ENCODE peak calls at places on chromosomes 1 and 21, in ten cellular contexts. W is sigmoid colon, B is K562, D is transverse colon, U is A549, Y is ovary, M is suprapubic skin, I is HepG2, C is esophagus muscularis mucosa, H is upper lobe of left lung. L is an unnamed sample.

GRCh38 chr1:83508485-83509151 is 490.3 kb downstream of the TTLL7 start:
- DNase-seq in W (no peak), B (no peak), D (no peak), U (no peak), Y (no peak), M (no peak), I (no peak), C (peak), H (no peak), L (no peak)

GRCh38 chr1:220880726-220881506 is 1.7 kb downstream of the HLX start:
- DNase-seq in W (peak), B (no peak), D (peak), U (no peak), Y (peak), M (no peak), I (no peak), C (peak), H (peak), L (peak)

GRCh38 chr21:46550511-46550941 is 54.4 kb downstream of the S100B start:
- DNase-seq in W (peak), B (no peak), D (no peak), U (no peak), Y (no peak), M (no peak), I (no peak), C (peak), H (peak), L (no peak)

GRCh38 chr1:40939320-40940059 is 40.0 kb upstream of the CTPS1 start:
- DNase-seq in W (peak), B (peak), D (peak), U (no peak), Y (peak), M (peak), I (peak), C (no peak), H (peak), L (no peak)

GRCh38 chr1:203914292-203914691 is 52.9 kb downstream of the SNRPE start:
- DNase-seq in W (no peak), B (no peak), D (no peak), U (no peak), Y (no peak), M (no peak), I (peak), C (no peak), H (no peak), L (no peak)

GRCh38 chr1:184069675-184070074 is 18.1 kb downstream of the TSEN15 start:
- DNase-seq in W (no peak), B (no peak), D (no peak), U (no peak), Y (no peak), M (no peak), I (no peak), C (no peak), H (no peak), L (no peak)

GRCh38 chr1:72462506-72462905 is 180.2 kb upstream of the NEGR1 start:
- DNase-seq in W (no peak), B (no peak), D (no peak), U (no peak), Y (no peak), M (no peak), I (no peak), C (no peak), H (no peak), L (no peak)

GRCh38 chr1:116457944-116458343 is 84.9 kb downstream of the ATP1A1 start:
- DNase-seq in W (no peak), B (no peak), D (no peak), U (no peak), Y (no peak), M (no peak), I (no peak), C (peak), H (no peak), L (no peak)

GRCh38 chr1:155463865-155464264 is 98.7 kb downstream of the ASH1L start:
- DNase-seq in W (no peak), B (no peak), D (no peak), U (no peak), Y (no peak), M (no peak), I (no peak), C (no peak), H (no peak), L (no peak)

GRCh38 chr1:19153169-19153568 is 56.9 kb downstream of the UBR4 start:
- DNase-seq in W (no peak), B (no peak), D (no peak), U (no peak), Y (no peak), M (no peak), I (no peak), C (no peak), H (no peak), L (no peak)

GRCh38 chr1:220371324-220371723 is 99.1 kb upstream of the RAB3GAP2 start:
- DNase-seq in W (no peak), B (no peak), D (no peak), U (no peak), Y (no peak), M (no peak), I (no peak), C (peak), H (no peak), L (no peak)

GRCh38 chr21:46452719-46453118 is 6.0 kb upstream of the DIP2A start:
- DNase-seq in W (peak), B (no peak), D (peak), U (no peak), Y (no peak), M (peak), I (no peak), C (no peak), H (no peak), L (no peak)

GRCh38 chr1:59878370-59878769 is 48.2 kb downstream of the CYP2J2 start:
- DNase-seq in W (no peak), B (no peak), D (no peak), U (no peak), Y (no peak), M (no peak), I (no peak), C (no peak), H (no peak), L (no peak)

GRCh38 chr1:60622486-60622885 is 459.9 kb upstream of the NFIA start:
- DNase-seq in W (no peak), B (no peak), D (no peak), U (no peak), Y (no peak), M (no peak), I (no peak), C (no peak), H (no peak), L (no peak)

GRCh38 chr1:155136728-155137127 is 1.1 kb downstream of the SLC50A1 start:
- DNase-seq in W (no peak), B (peak), D (peak), U (no peak), Y (no peak), M (no peak), I (no peak), C (no peak), H (peak), L (no peak)

GRCh38 chr1:5509664-5510452 is 482.4 kb downstream of the NPHP4 start:
- DNase-seq in W (no peak), B (peak), D (peak), U (peak), Y (peak), M (peak), I (peak), C (no peak), H (peak), L (peak)

GRCh38 chr1:221839794-221840395 is 98.0 kb upstream of the DUSP10 start:
- DNase-seq in W (peak), B (no peak), D (peak), U (peak), Y (peak), M (peak), I (peak), C (no peak), H (peak), L (no peak)

GRCh38 chr1:52127181-52128175 is 14.4 kb upstream of the ZFYVE9 start:
- DNase-seq in W (no peak), B (no peak), D (peak), U (peak), Y (peak), M (no peak), I (peak), C (no peak), H (peak), L (peak)
- TF ChIP-seq EP300 in W (no peak), B (no peak), D (no peak), U (no peak), Y (no peak), M (no peak), I (no peak), C (no peak), H (no peak), L (no peak)

DNA sequence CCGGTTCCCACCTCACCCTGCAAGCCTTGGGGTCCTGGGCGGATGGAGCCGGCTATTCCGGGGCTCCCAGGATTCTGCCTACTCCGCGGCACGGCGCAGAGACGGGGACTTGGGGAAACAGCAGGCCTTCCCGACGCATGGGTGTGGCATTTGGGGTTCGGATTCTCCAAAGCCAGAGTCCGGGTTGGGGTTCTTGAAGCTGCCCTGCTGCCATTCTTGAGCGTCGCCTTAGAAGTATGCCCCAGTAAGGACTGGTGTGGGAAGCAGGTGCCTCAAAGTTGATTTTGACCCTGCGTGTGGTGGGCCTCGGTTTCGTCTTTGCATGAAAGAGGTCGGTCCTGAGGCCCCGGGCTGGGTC is 624 bp downstream of the GUK1 start:
- DNase-seq in W (no peak), B (no peak), D (no peak), U (no peak), Y (no peak), M (no peak), I (no peak), C (no peak), H (no peak), L (no peak)
- TF ChIP-seq EP300 in W (no peak), B (no peak), D (no peak), U (no peak), Y (no peak), M (no peak), I (no peak), C (no peak), H (no peak), L (no peak)

GRCh38 chr1:71046891-71047634 is 553 bp downstream of the PTGER3 start:
- DNase-seq in W (peak), B (peak), D (peak), U (no peak), Y (peak), M (no peak), I (no peak), C (no peak), H (no peak), L (peak)
- TF ChIP-seq EP300 in W (no peak), B (no peak), D (no peak), U (no peak), Y (no peak), M (no peak), I (no peak), C (no peak), H (no peak), L (no peak)

GRCh38 chr1:21437341-21437640 is 2.6 kb upstream of the NBPF3 start:
- DNase-seq in W (no peak), B (no peak), D (no peak), U (no peak), Y (no peak), M (no peak), I (no peak), C (no peak), H (no peak), L (no peak)

GRCh38 chr1:21434394-21434793 is 5.5 kb upstream of the NBPF3 start:
- DNase-seq in W (no peak), B (no peak), D (no peak), U (no peak), Y (no peak), M (no peak), I (no peak), C (no peak), H (no peak), L (no peak)

GRCh38 chr1:21435646-21436487 is 4.1 kb upstream of the NBPF3 start:
- DNase-seq in W (no peak), B (no peak), D (no peak), U (no peak), Y (no peak), M (no peak), I (no peak), C (no peak), H (no peak), L (no peak)

GRCh38 chr1:21439345-21439720 is 604 bp upstream of the NBPF3 start:
- DNase-seq in W (no peak), B (no peak), D (no peak), U (no peak), Y (no peak), M (no peak), I (no peak), C (no peak), H (no peak), L (no peak)

DNA sequence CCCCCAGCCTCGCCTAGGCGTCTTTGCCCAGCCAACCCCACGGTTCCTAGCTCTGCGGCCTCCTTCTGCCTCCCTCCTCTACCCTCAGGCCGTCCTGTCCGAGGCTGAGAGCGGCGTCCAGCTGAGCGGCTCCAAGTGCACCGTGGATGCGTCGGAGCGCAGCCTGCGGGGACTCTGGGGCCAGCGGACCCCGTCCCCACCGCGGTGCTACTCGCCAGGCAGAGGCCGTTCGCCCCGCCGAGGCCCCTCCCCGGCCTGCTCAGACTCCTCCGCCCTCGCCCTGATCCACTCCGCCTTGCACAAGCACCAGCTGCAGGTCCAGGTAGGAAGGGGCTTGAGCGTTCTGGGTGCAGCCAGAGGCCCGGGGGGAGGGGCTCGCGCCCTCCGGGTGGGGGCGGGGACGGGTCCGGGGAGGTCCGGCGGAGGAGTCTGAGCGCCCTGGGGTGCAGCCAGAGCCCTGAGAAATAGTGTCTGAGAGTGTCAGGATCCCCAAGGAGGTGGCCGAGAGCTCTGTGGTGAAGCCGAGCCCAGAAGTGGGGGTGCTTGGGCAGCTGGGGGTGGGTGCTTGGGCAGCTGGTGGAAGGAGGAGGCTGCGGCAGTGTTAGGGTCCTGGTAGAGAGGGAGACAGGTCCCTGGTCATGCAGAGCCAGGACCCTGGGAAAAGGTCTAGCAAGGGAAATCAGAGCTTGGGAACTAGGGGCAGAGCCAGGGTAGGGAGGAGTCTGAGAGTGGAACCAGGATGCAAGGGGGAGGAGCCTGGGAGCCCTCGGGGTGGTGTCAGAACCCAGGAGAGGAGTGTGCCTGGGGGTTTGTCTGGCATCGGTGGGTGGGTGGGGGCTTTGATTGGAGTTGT is 3.2 kb upstream of the NBPF3 start:
- DNase-seq in W (no peak), B (peak), D (peak), U (no peak), Y (no peak), M (no peak), I (no peak), C (no peak), H (peak), L (peak)
- TF ChIP-seq EP300 in W (no peak), B (no peak), D (no peak), U (no peak), Y (no peak), M (no peak), I (no peak), C (no peak), H (no peak), L (no peak)

DNA sequence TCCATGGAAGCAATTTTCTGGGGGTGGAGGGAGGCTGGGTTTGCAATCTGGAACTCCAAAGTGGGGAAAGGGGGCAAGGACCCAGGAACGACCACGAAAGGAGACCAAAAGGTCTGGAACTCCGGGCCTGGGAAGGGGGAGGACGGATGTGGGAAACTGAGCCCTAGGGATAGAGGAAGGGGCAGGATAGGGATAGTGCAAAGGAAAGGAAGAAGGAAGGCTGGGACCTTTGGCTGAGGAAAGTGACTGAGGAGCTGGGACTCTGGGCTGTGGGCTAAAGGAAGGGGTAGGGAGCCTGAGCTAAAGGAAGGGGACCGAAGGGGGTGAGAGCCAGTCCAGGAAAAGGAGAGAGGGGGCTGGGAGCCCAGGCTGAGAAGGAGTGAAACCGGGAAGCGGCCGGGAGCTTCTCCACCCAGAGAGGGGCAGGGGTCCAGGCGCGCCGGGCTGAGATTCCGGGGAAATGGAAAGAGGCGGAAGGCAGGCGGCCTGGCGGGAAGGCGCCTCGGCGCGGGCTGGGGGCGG is 395 bp downstream of the SLC9A1 start:
- DNase-seq in W (no peak), B (no peak), D (no peak), U (no peak), Y (no peak), M (no peak), I (no peak), C (no peak), H (no peak), L (no peak)
- TF ChIP-seq EP300 in W (no peak), B (no peak), D (no peak), U (no peak), Y (no peak), M (no peak), I (no peak), C (no peak), H (no peak), L (no peak)

GRCh38 chr1:114757455-114758250 is at the start of gene CSDE1:
- DNase-seq in W (peak), B (peak), D (peak), U (peak), Y (peak), M (peak), I (peak), C (peak), H (peak), L (peak)
- TF ChIP-seq EP300 in W (peak), B (peak), D (peak), U (no peak), Y (no peak), M (no peak), I (peak), C (no peak), H (no peak), L (no peak)

GRCh38 chr1:6603424-6603850 is 768 bp upstream of the KLHL21 start:
- DNase-seq in W (peak), B (no peak), D (peak), U (no peak), Y (peak), M (peak), I (peak), C (no peak), H (peak), L (no peak)

GRCh38 chr1:6600410-6601048 is 2.1 kb downstream of the KLHL21 start:
- DNase-seq in W (no peak), B (no peak), D (no peak), U (no peak), Y (no peak), M (no peak), I (no peak), C (no peak), H (no peak), L (peak)

GRCh38 chr1:6601049-6601864 is 1.4 kb downstream of the KLHL21 start:
- DNase-seq in W (peak), B (peak), D (peak), U (peak), Y (peak), M (peak), I (peak), C (peak), H (peak), L (peak)

GRCh38 chr1:6602669-6603423 is at the start of gene KLHL21:
- DNase-seq in W (peak), B (peak), D (peak), U (peak), Y (peak), M (peak), I (peak), C (peak), H (peak), L (peak)

DNA sequence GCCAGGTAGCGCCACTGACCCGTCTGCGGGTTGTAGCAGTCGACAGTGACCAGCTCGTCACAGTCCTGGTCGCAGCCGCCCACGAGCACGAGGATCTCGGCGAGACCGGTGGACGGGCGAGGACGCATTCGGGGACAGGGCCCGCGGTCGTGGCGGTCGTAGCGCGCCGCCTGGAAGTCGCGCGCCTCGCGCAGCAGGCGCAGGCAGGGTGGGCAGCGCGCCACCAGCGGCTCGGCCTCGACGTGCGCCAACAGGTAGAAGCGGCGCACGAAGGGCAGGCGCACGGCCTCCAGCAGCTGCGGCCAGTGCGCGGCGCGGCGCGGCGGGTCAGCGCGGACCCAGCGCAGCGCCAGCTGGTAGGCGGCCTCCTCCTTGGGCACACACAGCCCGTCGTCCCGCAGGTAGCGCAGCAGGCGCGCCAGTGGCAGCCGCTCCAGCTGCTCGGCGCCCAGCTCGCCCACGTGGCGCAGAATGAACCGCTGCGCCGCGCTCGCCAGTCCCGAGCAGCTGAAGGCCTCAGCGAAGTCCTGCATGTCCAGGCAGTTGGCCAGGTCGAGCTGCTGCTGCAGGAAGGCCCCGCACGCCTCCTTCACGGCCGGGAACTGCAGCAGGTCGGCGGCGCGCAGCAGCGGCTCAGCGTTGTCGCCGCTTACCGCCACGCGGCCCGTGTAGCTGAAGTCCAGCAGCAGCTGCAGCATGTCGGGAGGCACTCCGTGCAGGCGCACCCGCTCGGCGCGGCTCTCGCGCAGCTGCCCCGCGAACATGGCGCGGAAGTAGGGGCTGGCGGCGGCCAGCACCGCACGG is 602 bp downstream of the KLHL21 start:
- DNase-seq in W (peak), B (peak), D (peak), U (no peak), Y (peak), M (no peak), I (no peak), C (no peak), H (peak), L (peak)
- TF ChIP-seq EP300 in W (no peak), B (no peak), D (no peak), U (no peak), Y (no peak), M (no peak), I (no peak), C (no peak), H (no peak), L (no peak)

GRCh38 chr21:36803051-36803709 is 104.3 kb downstream of the SIM2 start:
- DNase-seq in W (no peak), B (no peak), D (no peak), U (no peak), Y (no peak), M (no peak), I (no peak), C (no peak), H (no peak), L (no peak)
- TF ChIP-seq EP300 in W (no peak), B (no peak), D (no peak), U (no peak), Y (no peak), M (no peak), I (no peak), C (no peak), H (no peak), L (no peak)

GRCh38 chr1:237794071-237794470 is 96.7 kb downstream of the ZP4 start:
- DNase-seq in W (no peak), B (no peak), D (no peak), U (peak), Y (no peak), M (no peak), I (no peak), C (no peak), H (no peak), L (no peak)
- TF ChIP-seq EP300 in W (no peak), B (no peak), D (no peak), U (no peak), Y (no peak), M (no peak), I (no peak), C (no peak), H (no peak), L (no peak)